ENCODE peak calls at places on chromosomes 6 and 20, in eight cellular contexts. F is NCI-H1092 treated with DMSO at 0.1 percent for 48 hours; L is AML-193; K is lung microvascular endothelial cell; G is stimulated activated CD4-positive, alpha-beta T cell treated with anti-CD3 and anti-CD28 coated beads, Interleukin-15, amount 100 ng/mL, for 1 hour; N is AG08395; T is cardiac muscle cell; M is stimulated activated CD8-positive, alpha-beta memory T cell treated with anti-CD3 and anti-CD28 coated beads, Interleukin-15, amount 100 ng/mL, for 4 hours. R is an unnamed sample.

GRCh38 chr6:111551521-111552231 is 54.0 kb downstream of the TRAF3IP2 start:
- DNase-seq in F (peak; percentile 98), L (no peak), K (no peak), G (no peak), N (no peak), T (peak; percentile 44), M (no peak), R (peak; percentile 92)

GRCh38 chr20:31516166-31516565 is 1.9 kb downstream of the HM13 start:
- DNase-seq in F (no peak), L (no peak), K (no peak), G (no peak), N (no peak), T (no peak), M (no peak), R (no peak)

GRCh38 chr6:159013229-159013628 is 13.2 kb upstream of the RSPH3 start:
- DNase-seq in F (no peak), L (peak; percentile 51), K (no peak), G (no peak), N (no peak), T (no peak), M (no peak), R (no peak)

GRCh38 chr6:37738216-37738615 is 40.5 kb upstream of the MDGA1 start:
- DNase-seq in F (no peak), L (no peak), K (no peak), G (no peak), N (no peak), T (no peak), M (no peak), R (no peak)

GRCh38 chr6:147154454-147154853 is 49.8 kb upstream of the STXBP5 start:
- DNase-seq in F (peak; percentile 43), L (no peak), K (no peak), G (no peak), N (peak; percentile 34), T (no peak), M (no peak), R (no peak)

GRCh38 chr20:64244281-64244805 is 11.2 kb upstream of the PCMTD2 start:
- DNase-seq in F (no peak), L (no peak), K (no peak), G (no peak), N (no peak), T (no peak), M (no peak), R (no peak)

GRCh38 chr6:160714731-160715130 is 12.7 kb downstream of the PLG start:
- DNase-seq in F (no peak), L (no peak), K (no peak), G (no peak), N (peak; percentile 23), T (no peak), M (no peak), R (no peak)

GRCh38 chr6:154962751-154963150 is 32.4 kb upstream of the TIAM2 start:
- DNase-seq in F (no peak), L (no peak), K (peak; percentile 17), G (no peak), N (peak; percentile 85), T (no peak), M (no peak), R (no peak)

GRCh38 chr6:12748815-12749521 is 32.4 kb downstream of the PHACTR1 start:
- DNase-seq in F (peak; percentile 58), L (no peak), K (no peak), G (no peak), N (no peak), T (no peak), M (no peak), R (peak; percentile 72)

GRCh38 chr20:33053291-33054106 is at the start of gene BPIFB3:
- DNase-seq in F (no peak), L (no peak), K (no peak), G (no peak), N (no peak), T (no peak), M (no peak), R (no peak)

GRCh38 chr20:61558726-61559125 is 306.7 kb downstream of the CDH4 start:
- DNase-seq in F (no peak), L (no peak), K (no peak), G (no peak), N (peak; percentile 43), T (no peak), M (no peak), R (no peak)

GRCh38 chr20:24673678-24674570 is 204.5 kb downstream of the SYNDIG1 start:
- DNase-seq in F (no peak), L (no peak), K (no peak), G (no peak), N (peak; percentile 56), T (no peak), M (no peak), R (no peak)

GRCh38 chr6:88910922-88911778 is 52.3 kb downstream of the RNGTT start:
- DNase-seq in F (peak; percentile 13), L (no peak), K (no peak), G (no peak), N (no peak), T (no peak), M (no peak), R (peak; percentile 19)

GRCh38 chr6:6581014-6581413 is 7.5 kb upstream of the LY86 start:
- DNase-seq in F (no peak), L (no peak), K (peak; percentile 69), G (no peak), N (no peak), T (no peak), M (no peak), R (peak; percentile 80)

GRCh38 chr6:114569643-114570042 is 226.8 kb upstream of the HS3ST5 start:
- DNase-seq in F (no peak), L (no peak), K (no peak), G (no peak), N (no peak), T (no peak), M (no peak), R (no peak)

GRCh38 chr6:45031601-45032000 is 296.5 kb upstream of the RUNX2 start:
- DNase-seq in F (no peak), L (peak; percentile 98), K (no peak), G (no peak), N (no peak), T (no peak), M (no peak), R (no peak)

GRCh38 chr20:44886828-44887227 is 1.3 kb downstream of the YWHAB start:
- DNase-seq in F (no peak), L (no peak), K (no peak), G (no peak), N (no peak), T (no peak), M (no peak), R (no peak)

GRCh38 chr6:25220853-25221252 is 58.3 kb upstream of the CARMIL1 start:
- DNase-seq in F (no peak), L (no peak), K (no peak), G (no peak), N (no peak), T (no peak), M (no peak), R (no peak)

GRCh38 chr6:1125297-1125696 is 186.6 kb upstream of the FOXQ1 start:
- DNase-seq in F (no peak), L (no peak), K (no peak), G (no peak), N (no peak), T (no peak), M (no peak), R (no peak)